ENCODE peak calls at places on chromosomes 2 and 18, in four cellular contexts. L is GM23248, N is NCI-H2081, R is NCI-H345. P is an unnamed sample.

GRCh38 chr2:102185347-102185746 is 1.5 kb upstream of the IL1RL2 start:
- DNase-seq in L (peak; percentile 57), N (no peak), R (no peak), P (no peak)

GRCh38 chr2:152676461-152676860 is 40.8 kb downstream of the PRPF40A start:
- DNase-seq in L (no peak), N (no peak), R (no peak), P (no peak)

GRCh38 chr18:7877609-7878008 is 310.5 kb downstream of the PTPRM start:
- DNase-seq in L (no peak), N (no peak), R (no peak), P (no peak)

GRCh38 chr2:156903335-156903734 is 354.2 kb upstream of the GALNT5 start:
- DNase-seq in L (peak; percentile 39), N (no peak), R (no peak), P (no peak)

GRCh38 chr2:85273732-85274731 is 53.8 kb downstream of the TGOLN2 start:
- DNase-seq in L (peak; percentile 76), N (no peak), R (peak; percentile 77), P (peak; percentile 13)

GRCh38 chr2:162475661-162476060 is 131.7 kb downstream of the GCA start:
- DNase-seq in L (no peak), N (peak; percentile 89), R (peak; percentile 96), P (peak; percentile 48)

GRCh38 chr2:8539743-8540551 is 141.9 kb upstream of the ID2 start:
- DNase-seq in L (no peak), N (no peak), R (no peak), P (no peak)

GRCh38 chr2:73031725-73032701 is 39.5 kb downstream of the SFXN5 start:
- DNase-seq in L (no peak), N (no peak), R (no peak), P (no peak)

GRCh38 chr2:134225841-134226240 is 28.0 kb upstream of the MGAT5 start:
- DNase-seq in L (no peak), N (no peak), R (peak; percentile 52), P (no peak)

GRCh38 chr2:17518212-17519154 is at the start of gene RAD51AP2:
- DNase-seq in L (peak; percentile 94), N (peak; percentile 20), R (peak; percentile 86), P (peak; percentile 50)

GRCh38 chr2:46942143-46942526 is 26.5 kb upstream of the MCFD2 start:
- DNase-seq in L (peak; percentile 66), N (no peak), R (no peak), P (peak; percentile 3)

GRCh38 chr2:95308426-95308990 is 11.4 kb downstream of the KCNIP3 start:
- DNase-seq in L (no peak), N (no peak), R (no peak), P (no peak)

GRCh38 chr2:174085781-174086180 is 120.6 kb upstream of the SP3 start:
- DNase-seq in L (no peak), N (no peak), R (no peak), P (no peak)

GRCh38 chr18:27378396-27379094 is 193.4 kb upstream of the CHST9 start:
- DNase-seq in L (peak; percentile 50), N (no peak), R (no peak), P (no peak)

GRCh38 chr2:85584857-85585780 is 888 bp downstream of the VAMP5 start:
- DNase-seq in L (peak; percentile 82), N (no peak), R (no peak), P (no peak)

GRCh38 chr2:233063269-233063975 is 3.3 kb downstream of the INPP5D start:
- DNase-seq in L (no peak), N (no peak), R (no peak), P (no peak)

GRCh38 chr2:200765139-200765951 is 46.4 kb upstream of the BZW1 start:
- DNase-seq in L (peak; percentile 92), N (no peak), R (no peak), P (no peak)

GRCh38 chr18:42261731-42262130 is 306.7 kb downstream of the PIK3C3 start:
- DNase-seq in L (no peak), N (no peak), R (no peak), P (no peak)